ENCODE peak calls at places on chromosome 6, in five cellular contexts. One of them, this sample, is unnamed.

GRCh38 chr6:34246563-34247391 is 2.0 kb downstream of the SMIM29 start:
- DNase-seq in cardiac fibroblast: peak
- DNase-seq in GM12865: peak
- DNase-seq in fibroblast of pulmonary artery: no peak
- DNase-seq in mammary epithelial cell: no peak
- DNase-seq in this sample: no peak

GRCh38 chr6:145734486-145735355 is 599 bp downstream of the EPM2A start:
- DNase-seq in cardiac fibroblast: peak
- DNase-seq in GM12865: peak
- DNase-seq in fibroblast of pulmonary artery: peak
- DNase-seq in mammary epithelial cell: peak
- DNase-seq in this sample: peak

GRCh38 chr6:13248953-13249432 is 79.3 kb downstream of the TBC1D7 start:
- DNase-seq in cardiac fibroblast: no peak
- DNase-seq in GM12865: no peak
- DNase-seq in fibroblast of pulmonary artery: no peak
- DNase-seq in mammary epithelial cell: no peak
- DNase-seq in this sample: no peak

GRCh38 chr6:116422238-116422637 is 38.9 kb upstream of the CALHM6 start:
- DNase-seq in cardiac fibroblast: no peak
- DNase-seq in GM12865: no peak
- DNase-seq in fibroblast of pulmonary artery: no peak
- DNase-seq in mammary epithelial cell: no peak
- DNase-seq in this sample: no peak

GRCh38 chr6:25939593-25939992 is 9.1 kb upstream of the SLC17A2 start:
- DNase-seq in cardiac fibroblast: no peak
- DNase-seq in GM12865: no peak
- DNase-seq in fibroblast of pulmonary artery: no peak
- DNase-seq in mammary epithelial cell: no peak
- DNase-seq in this sample: no peak

GRCh38 chr6:2841264-2842138 is at the start of gene SERPINB1:
- DNase-seq in cardiac fibroblast: peak
- DNase-seq in GM12865: peak
- DNase-seq in fibroblast of pulmonary artery: peak
- DNase-seq in mammary epithelial cell: peak
- DNase-seq in this sample: peak

GRCh38 chr6:25703005-25703404 is 51.0 kb downstream of the SCGN start:
- DNase-seq in cardiac fibroblast: no peak
- DNase-seq in GM12865: no peak
- DNase-seq in fibroblast of pulmonary artery: no peak
- DNase-seq in mammary epithelial cell: no peak
- DNase-seq in this sample: no peak

GRCh38 chr6:130524552-130524951 is 158.7 kb downstream of the TMEM200A start:
- DNase-seq in cardiac fibroblast: no peak
- DNase-seq in GM12865: peak
- DNase-seq in fibroblast of pulmonary artery: no peak
- DNase-seq in mammary epithelial cell: no peak
- DNase-seq in this sample: no peak

GRCh38 chr6:125728739-125729138 is 20.7 kb upstream of the HEY2 start:
- DNase-seq in cardiac fibroblast: peak
- DNase-seq in GM12865: no peak
- DNase-seq in fibroblast of pulmonary artery: no peak
- DNase-seq in mammary epithelial cell: no peak
- DNase-seq in this sample: no peak

GRCh38 chr6:61649845-61650244 is 636.2 kb downstream of the KHDRBS2 start:
- DNase-seq in cardiac fibroblast: no peak
- DNase-seq in GM12865: no peak
- DNase-seq in fibroblast of pulmonary artery: no peak
- DNase-seq in mammary epithelial cell: no peak
- DNase-seq in this sample: no peak

GRCh38 chr6:4577406-4577805 is 198.8 kb upstream of the CDYL start:
- DNase-seq in cardiac fibroblast: peak
- DNase-seq in GM12865: no peak
- DNase-seq in fibroblast of pulmonary artery: peak
- DNase-seq in mammary epithelial cell: no peak
- DNase-seq in this sample: no peak

GRCh38 chr6:143177706-143178105 is 117.0 kb downstream of the AIG1 start:
- DNase-seq in cardiac fibroblast: no peak
- DNase-seq in GM12865: no peak
- DNase-seq in fibroblast of pulmonary artery: no peak
- DNase-seq in mammary epithelial cell: no peak
- DNase-seq in this sample: no peak

GRCh38 chr6:143174951-143175350 is 114.3 kb downstream of the AIG1 start:
- DNase-seq in cardiac fibroblast: no peak
- DNase-seq in GM12865: no peak
- DNase-seq in fibroblast of pulmonary artery: no peak
- DNase-seq in mammary epithelial cell: no peak
- DNase-seq in this sample: no peak

GRCh38 chr6:143174516-143174915 is 113.8 kb downstream of the AIG1 start:
- DNase-seq in cardiac fibroblast: no peak
- DNase-seq in GM12865: no peak
- DNase-seq in fibroblast of pulmonary artery: no peak
- DNase-seq in mammary epithelial cell: no peak
- DNase-seq in this sample: no peak

GRCh38 chr6:143179096-143179495 is 118.4 kb downstream of the AIG1 start:
- DNase-seq in cardiac fibroblast: no peak
- DNase-seq in GM12865: no peak
- DNase-seq in fibroblast of pulmonary artery: no peak
- DNase-seq in mammary epithelial cell: no peak
- DNase-seq in this sample: no peak

DNA sequence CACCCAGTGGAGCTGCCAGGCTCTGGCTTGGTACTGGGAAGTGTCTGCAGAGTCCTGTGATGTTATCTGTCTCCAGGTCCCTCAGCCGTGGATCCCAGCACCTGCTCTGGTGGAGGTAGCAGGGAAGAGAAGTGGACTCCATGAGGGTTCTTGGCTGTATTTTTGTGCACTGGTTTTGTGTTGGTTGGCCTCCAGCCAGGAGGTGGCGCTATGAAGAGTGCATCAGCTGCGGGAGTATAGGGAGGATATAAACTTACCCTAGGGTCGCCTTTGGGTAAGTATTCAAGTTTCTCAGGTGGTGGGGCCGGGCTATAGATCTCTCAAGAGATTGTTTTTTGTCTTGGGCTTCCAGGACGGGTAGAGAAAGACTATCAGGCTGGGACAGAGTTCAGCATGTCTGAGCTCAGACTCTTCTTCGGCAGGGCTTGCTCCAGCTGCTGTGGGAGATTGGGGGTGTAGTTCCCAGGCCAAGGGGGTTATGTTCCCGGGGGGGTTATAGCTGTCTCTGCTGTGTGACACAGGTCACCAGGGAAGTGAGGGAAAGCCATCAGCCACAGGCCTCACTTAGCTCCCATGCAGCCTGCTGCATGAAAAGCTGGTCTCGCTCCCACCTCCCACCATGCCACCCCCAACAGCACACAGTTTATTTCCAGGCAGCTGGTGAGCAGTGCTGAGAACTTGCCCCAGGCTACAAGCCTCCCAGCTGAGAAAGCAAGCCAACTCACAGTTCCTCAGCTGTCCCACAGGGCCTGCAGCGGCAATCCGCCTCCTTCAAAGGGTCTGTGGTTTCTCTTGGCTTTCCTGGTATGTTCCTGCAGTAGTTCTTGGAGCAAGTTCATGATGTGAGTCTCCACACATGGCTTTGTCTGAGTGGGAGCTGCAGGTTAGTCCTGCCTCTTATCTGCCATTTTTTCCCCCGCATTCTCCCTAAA is 115.7 kb downstream of the AIG1 start:
- DNase-seq in cardiac fibroblast: peak
- DNase-seq in GM12865: no peak
- DNase-seq in fibroblast of pulmonary artery: peak
- DNase-seq in mammary epithelial cell: peak
- DNase-seq in this sample: peak
- TF ChIP-seq CTCF in cardiac fibroblast: no peak
- TF ChIP-seq CTCF in GM12865: no peak
- TF ChIP-seq CTCF in fibroblast of pulmonary artery: no peak
- TF ChIP-seq CTCF in mammary epithelial cell: no peak
- TF ChIP-seq CTCF in this sample: peak

DNA sequence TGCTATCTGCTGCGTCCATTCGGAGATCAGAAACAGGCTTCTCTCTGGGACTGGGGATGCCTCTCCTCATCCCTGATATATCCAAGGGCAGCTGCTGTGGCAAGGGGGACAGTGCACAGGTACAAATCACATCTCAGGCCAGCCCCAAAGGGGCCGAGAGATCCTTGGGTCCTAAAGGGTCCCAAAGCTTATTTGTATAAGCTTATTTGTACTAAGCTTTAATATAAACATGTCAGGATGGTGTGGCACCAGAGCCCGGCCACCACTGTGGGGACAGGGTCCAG is 45.3 kb downstream of the FGD2 start:
- DNase-seq in cardiac fibroblast: no peak
- DNase-seq in GM12865: no peak
- DNase-seq in fibroblast of pulmonary artery: no peak
- DNase-seq in mammary epithelial cell: no peak
- DNase-seq in this sample: no peak
- H3K4me3 ChIP-seq in cardiac fibroblast: no peak
- H3K4me3 ChIP-seq in GM12865: no peak
- H3K4me3 ChIP-seq in fibroblast of pulmonary artery: no peak
- H3K4me3 ChIP-seq in mammary epithelial cell: no peak
- H3K4me3 ChIP-seq in this sample: no peak

GRCh38 chr6:79984261-79984660 is 20.2 kb upstream of the TTK start:
- DNase-seq in cardiac fibroblast: peak
- DNase-seq in GM12865: peak
- DNase-seq in fibroblast of pulmonary artery: peak
- DNase-seq in mammary epithelial cell: peak
- DNase-seq in this sample: peak
- TF ChIP-seq CTCF in cardiac fibroblast: no peak
- TF ChIP-seq CTCF in GM12865: no peak
- TF ChIP-seq CTCF in fibroblast of pulmonary artery: no peak
- TF ChIP-seq CTCF in mammary epithelial cell: peak
- TF ChIP-seq CTCF in this sample: no peak

DNA sequence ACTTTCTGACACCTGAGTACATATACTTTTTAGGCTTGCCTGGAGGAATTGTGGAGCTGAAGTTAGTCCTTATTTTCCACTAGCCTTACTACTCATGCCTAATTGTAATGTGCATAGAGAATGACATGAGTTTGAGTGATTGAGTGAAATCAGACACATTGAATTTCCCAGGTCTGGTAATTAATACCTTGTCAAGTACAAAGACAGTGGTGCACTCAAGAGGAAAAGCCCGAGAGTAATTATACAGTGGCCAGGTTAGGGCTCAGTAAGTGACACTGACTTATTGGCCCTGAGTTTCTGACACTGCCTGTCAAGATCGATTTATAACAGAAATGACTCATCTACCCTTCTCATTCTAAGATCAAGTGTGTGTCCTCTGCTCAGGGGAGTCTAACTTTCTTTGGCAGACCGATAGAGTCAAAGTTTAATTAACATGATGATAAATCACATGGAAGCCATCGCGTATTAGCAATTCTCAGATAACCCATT is 288.3 kb downstream of the TPBG start:
- DNase-seq in cardiac fibroblast: no peak
- DNase-seq in GM12865: no peak
- DNase-seq in fibroblast of pulmonary artery: no peak
- DNase-seq in mammary epithelial cell: no peak
- DNase-seq in this sample: no peak
- H3K4me3 ChIP-seq in cardiac fibroblast: no peak
- H3K4me3 ChIP-seq in GM12865: no peak
- H3K4me3 ChIP-seq in fibroblast of pulmonary artery: no peak
- H3K4me3 ChIP-seq in mammary epithelial cell: no peak
- H3K4me3 ChIP-seq in this sample: no peak

DNA sequence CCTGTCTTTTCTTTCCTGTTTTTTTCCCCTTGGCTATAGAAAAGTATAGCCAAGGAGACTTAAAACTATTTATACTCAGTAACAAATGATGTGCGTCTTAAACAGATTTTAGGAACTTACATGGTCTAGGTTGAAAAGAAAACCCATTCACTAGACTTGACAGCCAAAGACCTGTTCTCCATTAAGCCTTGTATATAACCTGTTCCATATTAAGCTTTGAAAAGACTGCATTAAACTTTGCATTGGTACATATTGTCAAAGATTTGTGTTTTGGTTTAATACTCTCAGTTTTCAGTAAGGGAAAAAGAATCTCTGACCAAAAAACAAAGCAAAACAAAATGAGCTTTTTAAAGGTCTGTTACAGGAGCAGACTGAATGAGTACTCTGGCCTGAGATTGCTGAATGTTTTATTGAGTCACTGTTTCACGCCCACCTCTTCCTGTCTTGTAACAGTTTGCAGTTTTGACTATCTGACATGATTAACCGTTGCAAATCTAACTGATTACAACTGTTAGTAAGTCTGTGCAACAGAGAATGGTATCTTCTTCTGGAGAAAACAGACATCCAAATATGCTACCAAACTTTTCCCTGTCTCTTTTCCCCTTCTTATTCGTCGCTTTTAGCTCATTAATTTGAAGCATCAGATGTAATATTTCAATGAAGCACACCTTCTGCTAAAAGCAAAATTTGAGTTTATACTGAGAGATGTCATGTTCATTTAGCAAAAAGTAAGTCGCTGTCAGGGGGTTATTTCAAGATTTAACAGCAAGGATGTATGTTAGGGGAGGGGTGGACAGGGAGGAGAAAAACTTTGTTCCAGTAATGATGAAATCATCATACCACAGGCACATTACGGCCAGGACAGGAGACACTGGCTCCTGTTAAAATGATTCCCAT is 59.1 kb upstream of the SUPT3H start:
- DNase-seq in cardiac fibroblast: peak
- DNase-seq in GM12865: peak
- DNase-seq in fibroblast of pulmonary artery: peak
- DNase-seq in mammary epithelial cell: peak
- DNase-seq in this sample: no peak
- TF ChIP-seq CTCF in cardiac fibroblast: no peak
- TF ChIP-seq CTCF in GM12865: no peak
- TF ChIP-seq CTCF in fibroblast of pulmonary artery: no peak
- TF ChIP-seq CTCF in mammary epithelial cell: no peak
- TF ChIP-seq CTCF in this sample: no peak

DNA sequence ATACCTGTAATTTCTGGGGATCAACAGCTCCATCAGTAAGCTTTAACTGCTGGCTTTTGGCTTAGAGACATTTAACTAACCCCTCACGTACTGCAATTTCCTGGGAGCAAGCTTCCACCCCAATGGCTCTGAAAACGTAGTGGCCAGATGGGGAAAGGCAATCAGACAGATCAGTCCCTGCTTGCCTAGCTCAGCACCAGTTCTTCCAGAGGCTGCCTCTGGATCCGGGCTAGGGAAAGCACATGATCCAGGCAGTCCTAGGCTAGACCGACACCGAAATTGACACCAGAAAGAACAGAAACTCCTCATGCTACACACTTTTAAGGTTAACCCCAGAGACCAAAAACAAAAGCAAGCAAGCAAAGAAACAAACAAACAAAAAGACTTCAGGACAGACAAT is 13.3 kb downstream of the PREP start:
- DNase-seq in cardiac fibroblast: no peak
- DNase-seq in GM12865: no peak
- DNase-seq in fibroblast of pulmonary artery: no peak
- DNase-seq in mammary epithelial cell: no peak
- DNase-seq in this sample: no peak
- H3K4me3 ChIP-seq in cardiac fibroblast: no peak
- H3K4me3 ChIP-seq in GM12865: no peak
- H3K4me3 ChIP-seq in fibroblast of pulmonary artery: no peak
- H3K4me3 ChIP-seq in mammary epithelial cell: no peak
- H3K4me3 ChIP-seq in this sample: no peak

GRCh38 chr6:68876792-68877493 is 241.9 kb downstream of the ADGRB3 start:
- DNase-seq in cardiac fibroblast: peak
- DNase-seq in GM12865: peak
- DNase-seq in fibroblast of pulmonary artery: peak
- DNase-seq in mammary epithelial cell: no peak
- DNase-seq in this sample: no peak
- TF ChIP-seq CTCF in cardiac fibroblast: peak
- TF ChIP-seq CTCF in GM12865: peak
- TF ChIP-seq CTCF in fibroblast of pulmonary artery: peak
- TF ChIP-seq CTCF in mammary epithelial cell: no peak
- TF ChIP-seq CTCF in this sample: no peak

This sample was measured in HFF-Myc.